ENCODE peak calls at places on chromosomes 3 and 15, in five cellular contexts. S is upper lobe of left lung, H is AG10803, E is psoas muscle, K is BJ. D is an unnamed sample.

GRCh38 chr15:40409366-40409765 is 3.8 kb downstream of the IVD start:
- DNase-seq in E (no peak), K (no peak), H (no peak), S (no peak), D (no peak)

GRCh38 chr3:107289354-107289753 is 87.9 kb upstream of the CCDC54 start:
- DNase-seq in E (no peak), S (no peak), K (no peak), H (no peak), D (no peak)

GRCh38 chr3:42501681-42502428 is 588 bp upstream of the VIPR1 start:
- DNase-seq in K (no peak), S (peak; percentile 91), E (peak; percentile 51), H (no peak), D (no peak)

GRCh38 chr3:14154242-14154641 is 24.2 kb downstream of the XPC start:
- DNase-seq in E (no peak), H (no peak), K (no peak), S (no peak), D (no peak)

GRCh38 chr3:80668600-80669281 is 900.9 kb upstream of the ROBO1 start:
- DNase-seq in H (no peak), S (no peak), K (no peak), E (no peak), D (no peak)

GRCh38 chr3:176514297-176514696 is 683.0 kb downstream of the TBL1XR1 start:
- DNase-seq in E (no peak), S (no peak), K (no peak), H (peak; percentile 42), D (no peak)

GRCh38 chr3:48026951-48027908 is 11.0 kb upstream of the MAP4 start:
- DNase-seq in K (no peak), S (no peak), H (no peak), E (no peak), D (no peak)

GRCh38 chr3:16305121-16305541 is 40.1 kb downstream of the OXNAD1 start:
- DNase-seq in E (no peak), K (no peak), S (no peak), H (no peak), D (no peak)

GRCh38 chr3:78277793-78278192 is 1237.9 kb downstream of the ROBO2 start:
- DNase-seq in S (no peak), K (no peak), E (no peak), H (no peak), D (no peak)

GRCh38 chr3:40908612-40909011 is 290.7 kb upstream of the CTNNB1 start:
- DNase-seq in S (no peak), K (no peak), E (no peak), H (no peak), D (no peak)

GRCh38 chr15:69647160-69647513 is 194.5 kb downstream of the RPLP1 start:
- DNase-seq in K (no peak), S (no peak), H (no peak), E (no peak), D (no peak)

GRCh38 chr3:18062289-18063025 is 320.0 kb upstream of the TBC1D5 start:
- DNase-seq in E (no peak), S (no peak), K (no peak), H (peak; percentile 54), D (no peak)

GRCh38 chr3:40846466-40846865 is 321.7 kb downstream of the ZNF621 start:
- DNase-seq in H (no peak), E (no peak), S (no peak), K (no peak), D (no peak)

GRCh38 chr15:45100884-45101622 is 12.9 kb downstream of the DUOX2 start:
- DNase-seq in K (no peak), E (no peak), H (no peak), S (no peak), D (no peak)

GRCh38 chr3:183698760-183699159 is 1.2 kb downstream of the YEATS2 start:
- DNase-seq in S (no peak), H (peak; percentile 38), E (no peak), K (no peak), D (no peak)

GRCh38 chr3:124714218-124714853 is 15.9 kb upstream of the UMPS start:
- DNase-seq in E (no peak), H (peak; percentile 47), K (no peak), S (no peak), D (no peak)

GRCh38 chr3:58487140-58487886 is 4.6 kb upstream of the KCTD6 start:
- DNase-seq in H (peak; percentile 63), K (peak; percentile 9), E (peak; percentile 38), S (no peak), D (no peak)

GRCh38 chr3:105729662-105730061 is 139.2 kb downstream of the CBLB start:
- DNase-seq in K (no peak), E (no peak), H (peak; percentile 63), S (no peak), D (peak; percentile 21)

GRCh38 chr3:159762981-159763465 is 225.6 kb upstream of the IL12A start:
- DNase-seq in S (peak; percentile 88), K (no peak), H (peak; percentile 92), E (peak; percentile 65), D (no peak)

GRCh38 chr15:69789648-69790393 is 307.9 kb downstream of the TLE3 start:
- DNase-seq in K (no peak), S (no peak), E (no peak), H (no peak), D (no peak)

GRCh38 chr3:64238971-64239667 is 13.9 kb upstream of the PRICKLE2 start:
- DNase-seq in E (peak; percentile 76), K (peak; percentile 80), S (peak; percentile 88), H (peak; percentile 99), D (peak; percentile 87)

GRCh38 chr3:81406318-81406717 is 355.1 kb downstream of the GBE1 start:
- DNase-seq in H (no peak), E (no peak), K (no peak), S (no peak), D (no peak)

GRCh38 chr3:40583691-40584090 is 58.9 kb downstream of the ZNF621 start:
- DNase-seq in E (no peak), S (no peak), K (no peak), H (no peak), D (no peak)

GRCh38 chr3:15499536-15499935 is 22.0 kb downstream of the COLQ start:
- DNase-seq in E (no peak), K (no peak), H (peak; percentile 59), S (no peak), D (no peak)

GRCh38 chr15:52795464-52796227 is 5.5 kb upstream of the ONECUT1 start:
- DNase-seq in S (no peak), E (no peak), H (no peak), K (no peak), D (no peak)

GRCh38 chr3:193620650-193621049 is 27.6 kb downstream of the OPA1 start:
- DNase-seq in S (no peak), E (no peak), K (no peak), H (peak; percentile 34), D (no peak)

GRCh38 chr3:12405432-12406272 is 78.6 kb upstream of the TSEN2 start:
- DNase-seq in S (no peak), E (peak; percentile 80), H (no peak), K (no peak), D (no peak)

GRCh38 chr3:177468331-177468730 is 271.0 kb upstream of the TBL1XR1 start:
- DNase-seq in E (peak; percentile 66), K (peak; percentile 87), H (peak; percentile 100), S (no peak), D (peak; percentile 98)

GRCh38 chr15:66129561-66129960 is 124.0 kb downstream of the MEGF11 start:
- DNase-seq in K (no peak), S (no peak), E (no peak), H (no peak), D (no peak)
- H3K4me3 ChIP-seq in K (no peak overlapping the region), S (no peak overlapping the region), E (no peak overlapping the region), H (no peak overlapping the region), D (no peak overlapping the region)

DNA sequence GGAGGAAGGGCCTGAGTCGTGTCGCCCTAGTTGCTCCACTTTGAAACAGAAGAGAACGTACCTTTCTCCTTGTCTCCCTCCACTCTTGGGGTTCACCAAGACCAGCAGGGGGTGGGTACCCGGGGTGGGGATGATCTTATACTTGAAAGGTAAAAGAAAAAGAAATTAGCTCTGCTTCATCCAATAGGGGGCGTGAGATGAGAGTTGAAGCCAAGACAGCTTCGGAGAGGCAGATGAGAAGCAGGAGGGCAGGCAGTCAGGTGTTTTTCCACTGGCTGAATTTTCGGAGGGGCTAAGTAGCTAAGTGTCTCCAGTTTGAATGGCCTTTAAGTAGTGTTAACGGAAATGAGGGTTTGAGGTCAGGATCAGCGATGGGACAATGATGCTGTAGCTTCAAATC is 100.4 kb downstream of the DGKG start:
- DNase-seq in K (no peak), E (no peak), S (no peak), H (no peak), D (no peak)
- TF ChIP-seq CTCF in K (peak; percentile 16), E (no peak), S (no peak), H (peak; percentile 25), D (no peak)

DNA sequence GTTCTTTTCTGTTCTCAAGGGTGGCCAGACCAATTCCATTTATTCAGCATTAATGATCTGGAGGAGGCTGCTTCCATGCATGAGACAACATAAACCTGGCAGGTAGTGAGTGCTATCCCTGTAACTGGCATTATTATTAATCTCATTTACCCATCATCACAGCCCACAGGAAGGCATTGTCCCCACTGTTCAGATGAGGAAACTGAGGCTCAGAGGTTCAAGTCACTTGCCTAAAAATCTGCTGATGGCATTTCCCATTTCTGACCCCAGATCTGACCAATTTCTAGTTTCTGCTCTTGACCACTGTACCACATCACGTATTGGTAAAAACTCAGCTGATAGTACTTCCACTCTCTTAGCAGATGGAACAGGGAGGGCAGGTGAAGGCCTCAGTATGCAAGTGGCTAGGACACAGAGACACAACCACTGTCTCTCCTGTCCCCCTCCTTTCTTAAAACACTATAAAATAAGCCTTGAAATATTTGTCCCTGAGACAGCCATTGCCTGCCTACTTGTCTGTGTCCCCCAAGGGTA is 36.1 kb downstream of the TRANK1 start:
- DNase-seq in S (no peak), E (no peak), H (no peak), K (no peak), D (no peak)
- H3K4me3 ChIP-seq in S (no peak overlapping the region), E (peak overlapping the region; percentile 61), H (peak overlapping the region; percentile 56), K (no peak overlapping the region), D (peak overlapping the region; percentile 23)

DNA sequence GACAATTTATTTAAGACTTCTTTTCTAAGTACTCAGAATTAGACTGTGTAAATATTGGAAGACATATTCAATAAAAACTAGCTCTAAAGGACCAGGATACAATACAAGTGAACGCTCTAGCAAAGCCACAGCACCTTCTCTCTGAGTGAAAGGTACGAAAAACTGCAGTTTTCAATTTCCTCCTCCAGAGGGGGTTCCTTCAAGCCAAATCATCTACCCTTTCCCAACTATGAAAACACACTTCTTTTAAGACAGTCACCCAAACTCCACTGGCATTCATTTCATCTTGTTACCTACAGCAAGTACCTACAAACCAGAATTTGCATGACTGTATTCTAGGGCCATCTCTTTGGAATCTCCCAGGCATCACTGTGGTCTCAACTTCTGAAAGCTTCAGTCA is 165.8 kb downstream of the ERC2 start:
- DNase-seq in H (no peak), E (no peak), K (no peak), S (no peak), D (no peak)
- TF ChIP-seq CTCF in H (peak; percentile 41), E (no peak), K (peak; percentile 20), S (no peak), D (no peak)

D was measured in AG04449.